ENCODE peak calls at places on chromosome 20, in six cellular contexts. U is neural progenitor cell, J is Peyer's patch, D is tibial nerve, I is heart right ventricle, Z is lower lobe of right lung. Q is an unnamed sample. For H3K4me1 and H3K27me3, the result is how much of the 10 kb centered on the place peaks cover.

GRCh38 chr20:10708342-10709185 is 34.8 kb upstream of the JAG1 start:
- DNase-seq in D (no peak), J (no peak), I (no peak), U (peak), Z (no peak), Q (no peak)

GRCh38 chr20:12764053-12764452 is 244.7 kb upstream of the SPTLC3 start:
- DNase-seq in I (no peak), U (no peak), J (no peak), Z (no peak), D (no peak), Q (no peak)

GRCh38 chr20:23149623-23150279 is 63.6 kb upstream of the CD93 start:
- DNase-seq in D (no peak), Z (no peak), I (no peak), U (no peak), J (peak), Q (no peak)

GRCh38 chr20:56278205-56278604 is 29.7 kb downstream of the MC3R start:
- DNase-seq in J (no peak), U (no peak), Z (no peak), D (no peak), I (no peak), Q (no peak)

GRCh38 chr20:16257813-16258430 is 315.3 kb downstream of the KIF16B start:
- DNase-seq in J (no peak), U (no peak), Z (no peak), D (no peak), I (no peak), Q (no peak)

GRCh38 chr20:6863355-6863754 is 95.9 kb downstream of the BMP2 start:
- DNase-seq in I (no peak), Z (no peak), J (no peak), D (no peak), U (no peak), Q (no peak)

GRCh38 chr20:60236613-60237012 is 278.4 kb downstream of the CDH26 start:
- DNase-seq in Z (no peak), I (no peak), U (no peak), D (no peak), J (no peak), Q (no peak)

GRCh38 chr20:23923891-23924435 is 44.4 kb upstream of the CST5 start:
- DNase-seq in U (no peak), D (no peak), Z (no peak), J (no peak), I (no peak), Q (no peak)

GRCh38 chr20:18904624-18905023 is 91.0 kb downstream of the SCP2D1 start:
- DNase-seq in J (no peak), I (no peak), D (no peak), Z (no peak), U (peak), Q (no peak)

GRCh38 chr20:33277471-33278441 is 5.3 kb upstream of the BPIFB1 start:
- DNase-seq in Z (no peak), U (peak), I (no peak), J (no peak), D (no peak), Q (no peak)

GRCh38 chr20:4942336-4942735 is 59.0 kb downstream of the SLC23A2 start:
- DNase-seq in I (no peak), U (no peak), D (no peak), Z (no peak), J (no peak), Q (no peak)

GRCh38 chr20:21571841-21572690 is 58.2 kb upstream of the NKX2-2 start:
- DNase-seq in Z (no peak), J (peak), D (no peak), U (peak), I (no peak), Q (no peak)

GRCh38 chr20:1811621-1812498 is 83.3 kb upstream of the SIRPA start:
- DNase-seq in Z (no peak), D (no peak), J (no peak), I (no peak), U (peak), Q (no peak)

GRCh38 chr20:34365765-34366213 is 2.7 kb downstream of the ITCH start:
- DNase-seq in Z (no peak), J (peak), D (no peak), I (no peak), U (no peak), Q (no peak)

GRCh38 chr20:10501377-10501776 is 66.3 kb downstream of the SLX4IP start:
- DNase-seq in Z (peak), J (no peak), U (no peak), D (no peak), I (no peak), Q (no peak)

GRCh38 chr20:3705970-3706739 is 6.2 kb downstream of the SIGLEC1 start:
- DNase-seq in D (no peak), J (no peak), U (no peak), I (no peak), Z (no peak), Q (no peak)

GRCh38 chr20:23111307-23111943 is 25.3 kb upstream of the CD93 start:
- DNase-seq in Z (no peak), J (no peak), I (no peak), D (no peak), U (no peak), Q (no peak)

GRCh38 chr20:31936430-31936829 is 15.4 kb downstream of the PDRG1 start:
- DNase-seq in U (no peak), J (no peak), I (no peak), D (no peak), Z (no peak), Q (no peak)

GRCh38 chr20:10427060-10427692 is 6.8 kb downstream of the MKKS start:
- DNase-seq in U (peak), J (peak), I (peak), Z (peak), D (no peak), Q (peak)

GRCh38 chr20:6868864-6869263 is 101.4 kb downstream of the BMP2 start:
- DNase-seq in U (no peak), I (no peak), Z (no peak), J (no peak), D (no peak), Q (no peak)

GRCh38 chr20:2984956-2985661 is 58.3 kb upstream of the GNRH2 start:
- DNase-seq in I (no peak), Z (no peak), J (no peak), U (no peak), D (no peak), Q (no peak)

GRCh38 chr20:1420066-1420465 is 27.2 kb upstream of the FKBP1A start:
- DNase-seq in J (no peak), Z (no peak), U (no peak), I (no peak), D (no peak), Q (no peak)

DNA sequence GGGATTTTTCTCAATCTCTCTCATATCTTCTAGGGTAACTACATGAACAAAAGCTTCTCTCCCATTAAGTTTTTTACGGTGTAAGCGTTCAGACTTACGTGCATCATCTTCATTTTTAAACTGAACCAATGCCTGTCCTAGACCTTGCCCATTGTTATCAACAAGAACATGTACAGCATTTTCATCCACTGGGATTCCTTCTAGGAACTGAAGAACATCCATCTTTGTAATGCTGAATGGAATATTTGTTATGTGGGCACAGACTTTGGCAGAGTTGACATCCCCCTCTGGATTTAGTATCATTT is 11.3 kb downstream of the CPNE1 start:
- DNase-seq in U (no peak), J (no peak), D (no peak), Z (no peak), I (no peak), Q (no peak)
- H3K4me3 ChIP-seq in U (no peak), J (no peak), D (no peak), Z (no peak), I (no peak), Q (no peak)

GRCh38 chr20:42492285-42492684 is 697.4 kb downstream of the PTPRT start:
- DNase-seq in U (no peak), Z (no peak), J (no peak), D (no peak), I (no peak), Q (no peak)

GRCh38 chr20:42492998-42493397 is 696.7 kb downstream of the PTPRT start:
- DNase-seq in I (no peak), Z (no peak), J (no peak), U (no peak), D (no peak), Q (no peak)

DNA sequence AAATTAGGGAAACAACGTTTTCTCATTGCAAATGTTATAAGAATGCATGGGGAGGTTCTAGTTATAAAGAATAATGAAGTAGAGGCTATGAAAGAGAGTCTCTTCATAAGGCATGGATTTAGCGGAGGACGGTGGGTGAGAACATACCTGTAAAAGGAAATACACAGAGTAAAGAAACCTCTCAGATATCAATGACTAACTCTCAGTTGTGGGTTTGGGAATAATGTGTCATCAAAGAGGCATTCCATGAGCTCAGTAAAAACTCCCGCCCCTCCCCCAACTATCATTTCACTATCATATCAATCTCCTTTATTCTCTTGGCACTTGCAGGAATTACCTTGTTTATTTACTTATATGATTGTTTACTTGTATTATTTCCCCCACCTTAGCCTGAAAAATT is 695.4 kb downstream of the PTPRT start:
- DNase-seq in Z (no peak), J (no peak), I (no peak), D (no peak), U (no peak), Q (no peak)
- H3K4me1 ChIP-seq in Z (under half), J (under half), I (under half), D (under half), U (under half), Q (under half)

GRCh38 chr20:62994850-62995249 is 11.9 kb downstream of the BHLHE23 start:
- DNase-seq in J (no peak), U (no peak), D (no peak), I (no peak), Z (no peak), Q (no peak)
- H3K27me3 ChIP-seq in J (under half), U (under half), D (half or more), I (half or more), Z (half or more), Q (under half)

DNA sequence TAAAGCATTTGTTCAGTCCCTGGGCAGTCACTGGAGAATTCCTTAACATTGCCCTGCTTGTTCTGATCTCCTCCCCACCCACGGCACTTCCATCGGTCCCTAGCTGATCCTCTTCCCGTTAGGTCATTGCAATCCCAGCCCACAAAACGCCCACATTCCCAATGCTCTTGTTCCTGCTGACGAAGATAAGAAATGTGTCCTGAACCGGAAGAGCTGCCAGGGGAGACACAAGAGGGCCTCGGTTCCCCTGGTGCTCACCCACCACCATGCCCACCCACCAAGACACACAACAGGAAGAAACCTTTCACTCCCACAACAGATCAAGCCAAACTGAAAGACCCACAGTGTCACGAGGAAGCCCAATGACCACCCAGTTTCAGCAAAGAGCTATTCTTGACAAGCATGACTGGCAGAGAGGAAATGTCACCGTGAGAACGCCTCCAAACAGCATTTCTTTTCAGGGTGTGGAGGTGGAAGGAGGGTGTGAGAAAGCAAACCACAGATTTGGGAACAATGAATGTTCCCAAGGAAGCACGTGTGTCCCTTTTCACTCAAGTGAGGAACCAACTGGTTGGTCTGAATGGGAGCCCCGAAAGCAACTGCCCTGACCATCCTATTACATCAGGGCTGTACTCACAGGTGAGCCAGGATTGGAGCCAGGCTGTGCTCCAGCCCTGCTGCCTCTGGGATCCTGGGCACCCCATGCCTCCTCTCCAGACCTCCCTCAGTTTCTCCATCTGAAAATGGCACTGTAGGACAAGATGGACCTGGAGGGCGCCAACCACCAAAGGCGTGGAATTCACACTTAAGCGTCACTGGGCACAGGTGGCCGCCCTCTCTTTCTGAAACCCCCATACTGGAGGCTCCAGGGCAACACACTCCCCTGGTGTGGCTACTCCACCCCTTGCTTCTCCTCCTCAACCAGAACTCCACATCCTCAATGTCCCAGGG is 97.5 kb downstream of the ZMYND8 start:
- DNase-seq in D (peak), J (peak), Z (peak), U (no peak), I (no peak), Q (no peak)
- H3K4me3 ChIP-seq in D (no peak), J (no peak), Z (no peak), U (no peak), I (no peak), Q (no peak)

DNA sequence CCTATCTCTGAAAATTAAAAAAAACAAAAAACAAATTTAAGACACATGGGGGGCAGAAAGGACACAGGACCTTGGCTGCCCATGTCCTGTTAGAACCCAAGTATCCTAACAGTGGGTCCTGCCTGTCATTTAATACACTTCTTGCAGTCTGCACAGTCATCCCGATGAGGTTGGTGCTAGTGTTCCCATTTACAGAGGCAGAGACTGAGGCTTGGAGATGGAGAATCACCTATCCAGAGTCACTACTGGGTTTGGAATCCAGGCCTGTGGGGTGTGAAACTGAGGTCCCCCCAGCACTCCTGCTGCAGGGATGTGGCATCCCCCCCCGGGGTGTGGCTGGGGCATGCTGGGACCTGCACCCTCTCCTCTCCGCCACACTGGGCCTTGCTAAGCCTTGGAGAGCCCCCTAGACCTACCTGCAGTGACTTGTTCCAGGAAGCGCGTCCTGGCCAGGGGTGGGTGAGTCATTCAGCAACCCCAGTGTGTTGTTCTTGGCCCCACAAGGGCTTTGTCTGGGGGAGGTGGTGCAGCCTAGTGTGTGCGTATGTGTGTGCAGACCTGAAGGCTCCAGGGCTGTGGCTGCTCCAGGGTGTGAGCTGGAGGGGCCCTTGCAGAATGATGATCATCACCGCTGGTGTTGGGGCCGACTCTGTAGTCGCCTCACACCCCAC is 49.7 kb downstream of the BCAS4 start:
- DNase-seq in D (no peak), J (no peak), Z (no peak), U (no peak), I (no peak), Q (no peak)
- H3K4me1 ChIP-seq in D (under half), J (under half), Z (under half), U (under half), I (under half), Q (under half)

GRCh38 chr20:58202039-58202438 is 26.4 kb downstream of the ANKRD60 start:
- DNase-seq in J (no peak), D (no peak), U (no peak), I (no peak), Z (no peak), Q (no peak)
- H3K27me3 ChIP-seq in J (under half), D (under half), U (under half), I (under half), Z (under half), Q (under half)

GRCh38 chr20:37914672-37915433 is 11.9 kb downstream of the VSTM2L start:
- DNase-seq in I (no peak), U (peak), Z (no peak), D (no peak), J (no peak), Q (no peak)

GRCh38 chr20:37917436-37917835 is 14.5 kb downstream of the VSTM2L start:
- DNase-seq in Z (no peak), J (no peak), D (no peak), U (peak), I (no peak), Q (no peak)

GRCh38 chr20:37914367-37914671 is 11.4 kb downstream of the VSTM2L start:
- DNase-seq in D (no peak), I (no peak), J (no peak), Z (no peak), U (no peak), Q (no peak)

GRCh38 chr20:37915434-37915787 is 12.5 kb downstream of the VSTM2L start:
- DNase-seq in J (no peak), Z (no peak), D (no peak), U (no peak), I (no peak), Q (no peak)

DNA sequence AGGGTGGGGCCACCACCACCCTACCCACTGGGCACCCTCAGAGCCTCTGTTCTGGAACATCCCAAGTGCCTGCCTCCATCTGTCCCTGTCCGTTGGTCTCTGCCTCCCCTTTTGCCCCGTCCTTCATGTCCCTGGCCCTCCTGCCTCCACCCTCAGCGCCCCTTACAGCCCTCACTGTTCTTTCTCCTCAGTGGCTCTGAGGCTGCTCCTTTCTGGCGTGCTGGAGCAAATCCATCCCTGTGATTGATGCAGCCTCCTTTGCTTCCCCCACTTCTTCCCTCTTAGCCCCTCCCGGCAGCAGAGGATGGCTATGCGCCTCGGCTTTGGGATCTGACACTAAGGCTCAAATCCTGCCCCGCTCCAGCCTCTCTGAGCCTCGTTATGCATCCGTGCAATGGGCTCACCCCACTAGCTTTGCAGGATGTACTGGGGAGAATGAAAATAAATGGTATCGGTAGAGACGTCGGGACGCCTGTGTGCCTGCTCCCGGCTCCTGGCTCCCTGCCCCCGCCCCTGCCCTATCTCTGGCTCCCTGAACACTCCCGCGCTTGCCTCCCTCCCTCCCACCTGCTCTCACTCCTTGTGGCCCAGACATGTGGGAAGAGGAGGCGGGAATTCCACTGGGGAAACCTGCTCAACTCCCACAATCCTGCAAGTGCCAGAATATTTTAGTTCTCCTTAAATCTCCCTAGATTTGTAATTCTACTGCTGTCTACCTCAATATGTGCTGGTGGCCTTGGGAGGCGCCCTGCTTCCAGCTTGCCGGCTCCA is 13.1 kb downstream of the VSTM2L start:
- DNase-seq in Z (no peak), U (peak), D (no peak), I (no peak), J (no peak), Q (no peak)
- H3K4me3 ChIP-seq in Z (no peak), U (peak), D (no peak), I (no peak), J (no peak), Q (no peak)

DNA sequence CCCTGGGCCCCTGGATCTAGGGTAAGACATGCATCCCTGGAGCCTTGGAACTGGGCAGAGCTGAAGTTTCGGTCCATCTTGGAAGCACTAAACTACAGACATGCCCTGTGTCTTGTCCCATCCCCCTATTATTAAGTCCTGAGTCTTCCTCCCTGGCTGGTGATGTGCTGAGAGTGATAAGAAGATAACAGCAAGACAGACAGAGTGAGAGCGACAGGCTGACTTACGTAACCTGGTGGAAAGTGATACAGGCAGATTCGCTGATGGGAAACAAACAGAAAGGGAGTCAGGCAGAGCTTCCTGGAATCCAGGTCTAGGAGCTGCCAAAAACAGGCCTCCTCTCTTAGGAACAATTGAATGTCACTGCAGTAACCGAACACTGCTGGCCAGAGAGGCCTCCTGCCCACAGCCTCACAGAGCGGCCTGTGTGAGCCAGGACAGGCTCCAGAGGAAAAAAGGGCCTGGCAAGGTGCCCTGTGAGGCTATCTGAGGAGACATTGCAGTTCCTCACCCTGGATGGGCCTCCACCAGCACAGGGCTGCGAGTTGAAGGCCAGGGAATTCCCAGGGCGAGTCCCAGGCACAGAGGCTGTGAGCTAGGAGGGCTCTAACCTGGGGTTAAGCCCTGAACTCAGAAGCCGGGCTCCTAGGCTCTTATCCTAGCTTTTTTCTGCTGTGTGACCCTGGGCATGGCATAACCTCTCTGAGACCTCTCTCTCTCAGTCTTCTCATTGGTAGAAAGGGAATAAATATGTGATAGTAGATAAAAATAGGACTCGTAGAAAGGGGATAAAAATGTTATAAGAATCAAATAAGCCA is 34.2 kb upstream of the B4GALT5 start:
- DNase-seq in Z (peak), D (peak), U (no peak), I (peak), J (peak), Q (no peak)
- H3K4me1 ChIP-seq in Z (under half), D (under half), U (under half), I (under half), J (under half), Q (under half)

Q was measured in effector memory CD4-positive, alpha-beta T cell.